ENCODE peak calls at places on chromosomes 12 and 14, in eight cellular contexts. J, C, X, M, N, P, R and T are unnamed samples.

GRCh38 chr12:34400986-34401658 is 378.8 kb downstream of the ALG10 start:
- DNase-seq in C (peak; percentile 4), R (no peak), M (no peak), N (peak; percentile 3), X (no peak), J (peak; percentile 1), P (no peak), T (no peak)

GRCh38 chr14:32366995-32367394 is 37.9 kb downstream of the AKAP6 start:
- DNase-seq in N (no peak), J (no peak), P (no peak), C (no peak), X (peak; percentile 55), M (no peak), R (peak; percentile 61), T (peak; percentile 67)

GRCh38 chr14:64910847-64911495 is 3.3 kb upstream of the CHURC1 start:
- DNase-seq in M (no peak), C (no peak), P (peak; percentile 33), J (peak; percentile 23), R (peak; percentile 59), X (peak; percentile 55), N (no peak), T (peak; percentile 67)

GRCh38 chr14:59787045-59787674 is 83.4 kb downstream of the RTN1 start:
- DNase-seq in J (no peak), R (no peak), C (no peak), X (no peak), M (no peak), P (no peak), N (no peak), T (no peak)

GRCh38 chr12:111022386-111022785 is 102.0 kb upstream of the MYL2 start:
- DNase-seq in M (no peak), R (no peak), J (no peak), X (no peak), C (no peak), N (no peak), P (no peak), T (no peak)

GRCh38 chr14:94088516-94088915 is 7.4 kb downstream of the IFI27L1 start:
- DNase-seq in R (peak; percentile 56), N (no peak), J (no peak), C (no peak), P (no peak), X (no peak), M (no peak), T (peak; percentile 21)

GRCh38 chr12:119036878-119037493 is 55.6 kb downstream of the SRRM4 start:
- DNase-seq in J (peak; percentile 33), N (peak; percentile 18), M (no peak), P (peak; percentile 48), C (no peak), R (no peak), X (peak; percentile 13), T (peak; percentile 11)

GRCh38 chr12:105337391-105337790 is 6.9 kb downstream of the C12orf75 start:
- DNase-seq in J (no peak), M (no peak), P (peak; percentile 87), N (no peak), X (no peak), R (no peak), C (no peak), T (no peak)

GRCh38 chr12:91493308-91493707 is 310.7 kb upstream of the DCN start:
- DNase-seq in J (no peak), R (no peak), P (no peak), M (no peak), C (no peak), X (no peak), N (no peak), T (no peak)

GRCh38 chr12:49338830-49339463 is 2.0 kb upstream of the C1QL4 start:
- DNase-seq in R (no peak), X (no peak), P (no peak), M (no peak), N (no peak), C (no peak), J (no peak), T (no peak)

GRCh38 chr14:102591372-102591943 is 991 bp upstream of the RCOR1 start:
- DNase-seq in N (peak; percentile 36), R (no peak), X (peak; percentile 47), P (no peak), C (peak; percentile 53), J (peak; percentile 43), M (no peak), T (no peak)

GRCh38 chr14:54291491-54292191 is 105.2 kb upstream of the CDKN3 start:
- DNase-seq in J (peak; percentile 8), N (no peak), X (peak; percentile 67), R (peak; percentile 54), C (no peak), P (no peak), M (no peak), T (peak; percentile 59)

GRCh38 chr12:80192087-80192486 is 92.8 kb downstream of the OTOGL start:
- DNase-seq in X (no peak), R (no peak), J (no peak), N (no peak), C (no peak), P (no peak), M (no peak), T (no peak)

DNA sequence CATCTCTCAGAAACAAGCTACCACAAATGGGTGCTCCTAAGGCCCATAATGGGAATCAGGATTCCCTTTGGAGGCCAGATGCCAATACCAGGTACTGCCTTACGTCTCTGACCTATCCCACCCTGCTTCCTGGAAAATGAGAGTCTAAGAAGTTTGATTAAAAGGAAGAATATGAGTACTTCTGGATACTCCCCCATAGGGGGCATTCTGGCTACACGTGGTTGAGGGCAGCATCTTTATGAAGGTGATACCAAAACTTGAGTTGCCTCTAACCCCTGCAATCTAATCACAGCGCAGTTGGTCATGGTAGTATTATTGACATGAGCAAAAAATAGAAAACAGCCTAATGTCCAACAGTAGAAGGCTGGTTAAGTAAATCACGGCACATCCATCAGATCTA is 184.2 kb upstream of the LHX5 start:
- DNase-seq in X (no peak), C (no peak), J (no peak), M (no peak), P (no peak), N (no peak), R (no peak), T (no peak)
- TF ChIP-seq CTCF in X (no peak), C (no peak), J (no peak), M (no peak), P (peak; percentile 25), N (no peak), R (no peak), T (no peak)

GRCh38 chr12:107093547-107094448 is at the start of gene CRY1:
- DNase-seq in P (peak; percentile 97), C (peak; percentile 96), R (peak; percentile 95), M (peak; percentile 66), N (peak; percentile 96), X (peak; percentile 98), J (peak; percentile 95), T (peak; percentile 96)
- TF ChIP-seq CTCF in P (no peak), C (no peak), R (no peak), M (no peak), N (no peak), X (no peak), J (no peak), T (no peak)

DNA sequence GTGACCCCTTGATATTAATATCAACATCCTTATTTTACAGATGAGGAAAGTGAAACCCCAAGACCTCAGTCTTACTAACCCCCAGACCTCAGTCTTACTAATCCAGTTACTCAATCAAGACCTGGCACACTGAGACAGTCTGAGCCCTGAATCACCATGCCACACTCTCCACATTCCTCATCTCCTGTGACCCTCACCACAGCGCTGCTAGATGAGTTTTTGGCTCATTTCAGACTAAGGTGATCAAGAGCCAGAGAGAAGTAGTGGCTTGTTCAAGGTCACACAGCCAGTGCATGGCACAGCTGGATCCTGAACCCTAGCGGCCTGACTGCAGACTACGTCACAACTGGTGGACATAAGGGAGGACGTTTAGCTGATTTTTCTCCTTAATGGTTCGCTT is 579.2 kb downstream of the BCL11B start:
- DNase-seq in M (no peak), C (no peak), N (no peak), X (no peak), R (no peak), J (no peak), P (no peak), T (no peak)
- TF ChIP-seq CTCF in M (no peak), C (no peak), N (no peak), X (no peak), R (no peak), J (no peak), P (no peak), T (no peak)

GRCh38 chr12:124393831-124394230 is 98.9 kb downstream of the RFLNA start:
- DNase-seq in J (no peak), N (no peak), R (no peak), C (no peak), X (no peak), M (no peak), P (no peak), T (no peak)

GRCh38 chr12:124391340-124392261 is 96.7 kb downstream of the RFLNA start:
- DNase-seq in J (no peak), N (no peak), X (no peak), R (peak; percentile 47), M (no peak), C (peak; percentile 69), P (peak; percentile 96), T (no peak)

GRCh38 chr12:124392991-124393790 is 98.3 kb downstream of the RFLNA start:
- DNase-seq in J (no peak), M (no peak), P (no peak), C (peak; percentile 94), X (peak; percentile 93), R (peak; percentile 91), N (peak; percentile 87), T (peak; percentile 87)

GRCh38 chr12:124390442-124391116 is 95.7 kb downstream of the RFLNA start:
- DNase-seq in P (peak; percentile 90), J (no peak), X (peak; percentile 82), M (no peak), R (peak; percentile 80), N (no peak), C (peak; percentile 66), T (peak; percentile 81)

GRCh38 chr12:124392271-124392990 is 97.5 kb downstream of the RFLNA start:
- DNase-seq in C (no peak), J (peak; percentile 36), X (no peak), P (peak; percentile 96), R (no peak), M (no peak), N (no peak), T (peak; percentile 39)
- TF ChIP-seq CTCF in C (peak; percentile 19), J (peak; percentile 27), X (peak; percentile 21), P (peak; percentile 73), R (peak; percentile 9), M (peak; percentile 38), N (no peak), T (peak; percentile 20)

DNA sequence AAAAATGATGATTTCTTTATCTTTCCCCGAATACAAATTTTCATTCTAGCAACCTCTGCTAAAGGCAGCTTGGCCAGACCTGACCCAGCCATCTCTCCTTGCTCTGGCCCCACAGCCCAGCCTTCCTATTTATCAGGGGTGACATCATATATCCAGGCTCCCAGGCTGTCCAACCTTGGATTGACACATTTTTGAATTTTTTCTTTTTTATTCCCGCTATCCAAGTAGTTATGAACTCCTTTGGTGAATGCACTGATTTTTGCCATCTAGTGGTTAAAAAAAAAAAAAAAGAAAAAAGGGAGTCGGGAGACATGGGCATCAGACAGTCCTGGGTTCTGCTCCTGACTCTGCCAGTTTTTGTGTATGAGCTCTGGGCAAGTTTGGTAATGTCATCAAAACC is 120.5 kb downstream of the PTPN11 start:
- DNase-seq in X (no peak), N (no peak), M (no peak), R (no peak), J (no peak), C (no peak), P (no peak), T (no peak)
- TF ChIP-seq CTCF in X (peak; percentile 10), N (no peak), M (no peak), R (no peak), J (no peak), C (no peak), P (no peak), T (peak; percentile 8)